ENCODE peak calls at places on chromosomes 16 and 17, in five cellular contexts. G is fibroblast of mammary gland; D is CD8-positive, alpha-beta T cell; P is fibroblast of pulmonary artery; Y is A549. N is an unnamed sample.

GRCh38 chr16:74100405-74101316 is 196.0 kb upstream of the PSMD7 start:
- DNase-seq in G (no peak), D (no peak), P (no peak), Y (no peak), N (no peak)

GRCh38 chr17:4715071-4715749 is 4.8 kb downstream of the ARRB2 start:
- DNase-seq in G (no peak), D (peak), P (no peak), Y (no peak), N (no peak)

GRCh38 chr16:56683424-56684162 is 1.3 kb downstream of the MT1X start:
- DNase-seq in G (no peak), D (no peak), P (no peak), Y (no peak), N (no peak)

GRCh38 chr17:42276609-42277341 is 584 bp upstream of the STAT5B start:
- DNase-seq in G (peak), D (no peak), P (peak), Y (peak), N (no peak)

GRCh38 chr16:53744449-53744848 is 40.5 kb downstream of the FTO start:
- DNase-seq in G (no peak), D (peak), P (no peak), Y (no peak), N (no peak)

GRCh38 chr17:71959129-71959528 is 161.7 kb upstream of the SOX9 start:
- DNase-seq in G (peak), D (no peak), P (peak), Y (peak), N (no peak)

GRCh38 chr17:21239680-21240374 is 13.4 kb downstream of the NATD1 start:
- DNase-seq in G (peak), D (no peak), P (peak), Y (peak), N (no peak)

GRCh38 chr17:56902350-56902749 is 11.5 kb downstream of the TRIM25 start:
- DNase-seq in G (peak), D (no peak), P (peak), Y (peak), N (no peak)

GRCh38 chr17:74303300-74303699 is 22.7 kb upstream of the KIF19 start:
- DNase-seq in G (no peak), D (no peak), P (no peak), Y (no peak), N (no peak)

GRCh38 chr17:68514809-68515208 is 2.6 kb downstream of the PRKAR1A start:
- DNase-seq in G (peak), D (no peak), P (peak), Y (peak), N (no peak)

DNA sequence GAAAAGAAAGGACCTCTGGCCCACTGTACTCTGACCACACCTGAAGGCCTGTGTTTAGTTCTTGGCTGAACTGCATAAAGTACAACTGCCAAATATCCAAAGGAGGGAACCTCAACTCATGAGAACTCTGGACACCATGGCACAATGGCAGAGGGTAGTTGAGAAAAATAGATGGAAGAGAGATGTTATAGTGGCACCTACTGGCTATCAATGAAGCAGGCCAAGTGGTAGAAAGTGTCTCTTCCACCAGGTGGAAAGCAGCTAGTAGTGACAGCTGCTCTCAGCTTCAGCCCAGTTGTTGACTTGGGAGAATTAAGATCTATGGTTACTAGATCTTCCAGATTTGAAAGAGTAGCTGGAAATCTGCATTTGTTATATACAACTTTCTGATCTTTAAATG is 3.2 kb downstream of the MED31 start:
- DNase-seq in G (peak), D (no peak), P (peak), Y (peak), N (no peak)
- TF ChIP-seq CTCF in G (peak), D (peak), P (peak), Y (peak), N (peak)

GRCh38 chr17:50373705-50374104 is 676 bp downstream of the EME1 start:
- DNase-seq in G (no peak), D (no peak), P (no peak), Y (no peak), N (no peak)

GRCh38 chr17:50370052-50370451 is 2.9 kb downstream of the MRPL27 start:
- DNase-seq in G (no peak), D (no peak), P (no peak), Y (no peak), N (no peak)

GRCh38 chr17:50372222-50372621 is 762 bp downstream of the MRPL27 start:
- DNase-seq in G (no peak), D (no peak), P (no peak), Y (no peak), N (no peak)

GRCh38 chr17:50372708-50373556 is at the start of the genes EME1 and MRPL27:
- DNase-seq in G (peak), D (peak), P (peak), Y (peak), N (peak)

DNA sequence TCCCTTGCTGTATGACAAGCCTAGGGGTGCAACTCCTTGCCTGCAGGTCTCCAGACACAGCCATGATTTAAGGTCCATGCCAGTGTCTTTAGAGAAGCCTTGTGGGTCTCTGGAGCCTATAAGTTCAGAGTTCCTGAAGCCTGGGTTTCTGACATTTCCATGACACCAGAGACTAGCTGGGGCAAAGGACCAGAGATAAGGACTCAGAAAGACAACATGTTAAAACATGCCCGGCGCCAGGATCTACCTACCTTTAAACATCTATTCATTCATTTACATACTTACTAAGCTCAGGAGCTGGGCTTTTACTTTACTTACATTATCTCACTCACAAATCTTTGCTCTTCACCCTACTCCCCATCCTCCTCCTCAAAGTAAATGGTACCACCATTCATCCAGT is 1.5 kb downstream of the MRPL27 start:
- DNase-seq in G (no peak), D (no peak), P (no peak), Y (no peak), N (no peak)
- H3K4me3 ChIP-seq in G (peak), D (no peak), P (peak), Y (no peak), N (no peak)

GRCh38 chr17:76558210-76559095 is 18.6 kb downstream of the PRCD start:
- DNase-seq in G (no peak), D (no peak), P (peak), Y (peak), N (no peak)
- TF ChIP-seq CTCF in G (peak), D (no peak), P (peak), Y (peak), N (peak)

GRCh38 chr17:31492880-31493655 is 101.6 kb downstream of the RAB11FIP4 start:
- DNase-seq in G (no peak), D (peak), P (no peak), Y (no peak), N (no peak)
- H3K4me3 ChIP-seq in G (no peak), D (peak), P (no peak), Y (no peak), N (no peak)

DNA sequence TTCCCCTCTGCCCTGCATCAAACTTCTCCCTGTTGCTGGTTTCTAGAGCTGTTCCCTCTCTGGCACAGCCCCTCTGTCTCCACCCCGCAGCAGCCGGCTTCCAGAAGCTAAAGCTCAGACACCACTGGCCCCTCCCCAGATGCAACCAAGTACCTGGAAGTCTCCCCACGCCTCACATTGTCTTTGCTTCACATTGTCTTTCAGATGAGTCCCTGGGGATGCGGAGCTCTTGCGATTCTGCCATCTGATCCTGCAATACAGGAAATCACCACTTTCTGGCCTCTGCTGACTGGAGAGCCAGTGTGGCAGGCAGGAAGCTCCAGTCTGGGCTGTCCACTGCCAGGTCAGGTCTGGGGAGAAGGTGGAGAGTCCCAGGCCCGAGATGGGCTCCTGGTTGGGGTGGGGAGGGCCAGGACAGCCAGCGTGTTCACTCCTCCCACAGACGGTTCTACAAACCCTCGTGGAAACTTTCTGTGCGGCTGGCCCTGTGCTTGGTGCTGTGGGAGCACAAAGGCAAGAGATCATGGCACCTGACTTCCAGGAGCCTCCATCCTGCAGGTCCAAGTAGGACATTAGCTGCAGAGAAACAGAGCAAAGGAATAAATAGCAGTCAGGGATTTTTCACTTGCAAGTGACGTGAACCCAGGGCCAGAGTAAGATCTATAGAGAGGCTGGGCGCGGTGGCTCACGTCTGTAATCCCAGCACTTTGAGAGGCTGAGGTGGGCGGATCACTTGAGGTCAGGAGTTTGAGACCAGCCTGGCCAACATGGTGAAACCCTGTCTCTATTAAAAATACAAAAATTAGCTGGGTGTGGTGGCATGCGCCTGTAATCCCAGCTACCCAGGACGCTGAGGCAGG is 47.9 kb upstream of the MAP3K14 start:
- DNase-seq in G (peak), D (no peak), P (peak), Y (peak), N (no peak)
- TF ChIP-seq CTCF in G (no peak), D (no peak), P (no peak), Y (no peak), N (no peak)

GRCh38 chr16:87765776-87766484 is at the start of gene KLHDC4:
- DNase-seq in G (peak), D (peak), P (peak), Y (peak), N (no peak)
- H3K4me3 ChIP-seq in G (peak), D (peak), P (peak), Y (peak), N (peak)

DNA sequence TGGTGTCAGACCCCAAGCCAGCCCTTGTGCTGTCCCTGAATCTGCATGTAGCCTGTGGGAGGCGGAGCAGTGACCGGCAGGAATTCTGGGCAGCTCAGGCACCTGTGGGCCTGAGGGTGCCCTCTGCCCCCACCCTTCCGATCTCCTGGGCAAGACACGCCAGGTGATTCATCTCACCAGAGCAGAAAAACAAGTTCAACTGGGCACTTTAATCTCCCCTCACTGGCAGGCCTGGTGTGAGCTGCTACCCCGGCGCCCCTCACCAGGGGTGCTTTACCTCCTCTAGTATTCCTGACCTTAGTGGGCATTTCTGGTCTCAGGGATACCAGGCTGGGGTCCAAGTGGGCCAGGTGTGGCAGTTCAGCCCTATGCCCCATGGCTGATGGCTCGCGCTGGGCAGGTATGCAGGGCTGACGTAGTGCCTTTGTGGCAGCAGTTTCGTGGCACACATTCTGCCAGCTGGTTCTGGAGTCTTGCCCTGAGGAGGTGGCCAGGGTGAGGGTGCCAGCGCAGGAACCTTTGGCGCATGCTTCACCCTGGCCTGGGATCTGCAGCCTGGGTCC is 6.0 kb downstream of the ERBB2 start:
- DNase-seq in G (no peak), D (no peak), P (no peak), Y (no peak), N (no peak)
- TF ChIP-seq CTCF in G (no peak), D (no peak), P (no peak), Y (no peak), N (no peak)